ENCODE peak calls at places on chromosomes 2 and 18, in four cellular contexts. F, E, H and M are unnamed samples. For H3K27me3, the result is how much of the 10 kb centered on the place peaks cover.

GRCh38 chr2:138485019-138485418 is 16.6 kb upstream of the SPOPL start:
- DNase-seq in E (no peak), H (no peak), F (no peak), M (no peak)

GRCh38 chr18:46497129-46497528 is 159.9 kb downstream of the LOXHD1 start:
- DNase-seq in H (no peak), E (peak), F (peak), M (peak)

GRCh38 chr18:23631746-23632145 is 31.0 kb downstream of the ANKRD29 start:
- DNase-seq in H (no peak), E (no peak), F (no peak), M (no peak)

GRCh38 chr2:182447843-182448242 is 21.0 kb upstream of the PDE1A start:
- DNase-seq in E (no peak), F (no peak), H (peak), M (no peak)

GRCh38 chr2:37085731-37086147 is 1.4 kb downstream of the GPATCH11 start:
- DNase-seq in H (no peak), E (no peak), F (no peak), M (no peak)

GRCh38 chr18:78408623-78409022 is 571.0 kb upstream of the SALL3 start:
- DNase-seq in H (no peak), E (no peak), F (no peak), M (no peak)

GRCh38 chr2:65835975-65836549 is 403.7 kb upstream of the SPRED2 start:
- DNase-seq in E (no peak), H (no peak), F (no peak), M (no peak)

GRCh38 chr18:8763611-8764010 is 58.3 kb downstream of the MTCL1 start:
- DNase-seq in F (no peak), H (no peak), E (no peak), M (no peak)

GRCh38 chr2:176130153-176130916 is 830 bp downstream of the HOXD8 start:
- DNase-seq in H (no peak), F (peak), E (no peak), M (no peak)

GRCh38 chr2:176128172-176129012 is 1.1 kb upstream of the HOXD8 start:
- DNase-seq in H (no peak), F (no peak), E (no peak), M (no peak)

GRCh38 chr2:176130917-176131616 is 1.6 kb downstream of the HOXD8 start:
- DNase-seq in F (no peak), H (no peak), E (no peak), M (no peak)

GRCh38 chr2:176129013-176129796 is at the start of gene HOXD8:
- DNase-seq in E (no peak), F (peak), H (no peak), M (no peak)

GRCh38 chr2:176129825-176130152 is 284 bp downstream of the HOXD8 start:
- DNase-seq in E (no peak), F (no peak), H (no peak), M (peak)
- H3K27me3 ChIP-seq in E (under half), F (under half), H (half or more), M (under half)

GRCh38 chr2:136764397-136765255 is 719 bp upstream of the THSD7B start:
- DNase-seq in H (no peak), F (no peak), E (peak), M (no peak)
- H3K27me3 ChIP-seq in H (under half), F (under half), E (under half), M (under half)

DNA sequence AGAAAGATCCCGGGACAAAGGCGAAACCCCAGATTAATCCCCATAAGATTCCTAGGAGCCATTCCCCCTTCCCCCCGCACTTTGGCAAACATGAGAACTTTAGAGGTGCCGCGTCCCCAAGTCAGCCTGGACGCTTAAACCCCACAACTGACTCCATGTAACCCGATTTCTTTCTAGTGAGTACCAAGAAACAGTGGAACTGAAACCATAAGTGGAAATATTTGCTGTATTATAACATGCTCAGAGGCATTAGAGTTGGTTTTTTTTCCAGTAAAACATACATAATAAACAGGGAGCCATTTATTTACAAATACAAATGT is 10.3 kb downstream of the POU3F3 start:
- DNase-seq in F (no peak), E (no peak), H (no peak), M (no peak)
- H3K27me3 ChIP-seq in F (half or more), E (under half), H (half or more), M (under half)

DNA sequence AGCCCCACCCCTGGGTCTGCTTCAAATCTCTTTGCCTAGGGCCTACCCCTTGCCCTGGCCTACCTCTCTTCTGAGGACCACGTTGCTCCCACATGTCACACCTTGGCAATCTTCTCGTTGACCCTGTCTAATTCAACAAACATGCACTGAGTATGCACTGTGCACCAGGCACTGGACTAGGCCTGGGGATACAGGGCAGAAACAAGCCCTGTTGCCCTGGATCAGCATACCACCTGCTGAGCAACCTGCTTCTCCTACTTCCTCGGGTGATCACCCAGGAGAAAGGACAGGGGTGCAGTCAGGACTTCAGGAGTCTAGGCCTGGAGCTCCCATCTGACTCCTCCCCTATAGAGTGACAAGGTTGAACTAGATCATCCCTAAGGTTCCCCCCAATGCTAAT is 9.7 kb downstream of the WNT10A start:
- DNase-seq in E (no peak), F (no peak), H (no peak), M (no peak)
- H3K27me3 ChIP-seq in E (under half), F (under half), H (under half), M (under half)

GRCh38 chr2:71846072-71846471 is 301.6 kb downstream of the CYP26B1 start:
- DNase-seq in E (no peak), F (no peak), H (no peak), M (no peak)
- H3K27me3 ChIP-seq in E (under half), F (under half), H (under half), M (under half)